ENCODE peak calls at places on chromosome 4, in four cellular contexts. W is nephron progenitor cell, F is hepatocyte, N is BJ. M is an unnamed sample.

GRCh38 chr4:7366958-7367353 is 67.8 kb downstream of the PSAPL1 start:
- DNase-seq in W (no peak), F (no peak), N (no peak), M (no peak)

GRCh38 chr4:142036795-142037583 is 400.6 kb downstream of the IL15 start:
- DNase-seq in W (no peak), F (no peak), N (no peak), M (no peak)

GRCh38 chr4:2570551-2571222 is 34.2 kb downstream of the FAM193A start:
- DNase-seq in W (no peak), F (no peak), N (no peak), M (no peak)

GRCh38 chr4:4418676-4419370 is 31.9 kb downstream of the NSG1 start:
- DNase-seq in W (no peak), F (no peak), N (no peak), M (no peak)

GRCh38 chr4:87086143-87086805 is 134.1 kb downstream of the KLHL8 start:
- DNase-seq in W (no peak), F (no peak), N (no peak), M (no peak)

GRCh38 chr4:15907430-15907829 is 31.1 kb downstream of the FGFBP1 start:
- DNase-seq in W (no peak), F (no peak), N (no peak), M (no peak)

GRCh38 chr4:4991541-4992099 is 27.6 kb downstream of the CYTL1 start:
- DNase-seq in W (no peak), F (no peak), N (no peak), M (no peak)

GRCh38 chr4:3017504-3017903 is 54.1 kb downstream of the GRK4 start:
- DNase-seq in W (no peak), F (no peak), N (no peak), M (no peak)

GRCh38 chr4:4651811-4652609 is 110.2 kb upstream of the STX18 start:
- DNase-seq in W (no peak), F (no peak), N (no peak), M (no peak)

GRCh38 chr4:13670456-13671150 is 43.1 kb upstream of the BOD1L1 start:
- DNase-seq in W (no peak), F (no peak), N (no peak), M (peak)

GRCh38 chr4:151854731-151855130 is 93.9 kb upstream of the GATB start:
- DNase-seq in W (no peak), F (no peak), N (peak), M (no peak)

GRCh38 chr4:53459548-53459947 is 82.1 kb downstream of the FIP1L1 start:
- DNase-seq in W (no peak), F (peak), N (no peak), M (no peak)

GRCh38 chr4:96845798-96846197 is 1005.9 kb downstream of the PDHA2 start:
- DNase-seq in W (no peak), F (no peak), N (no peak), M (no peak)

GRCh38 chr4:158782539-158783360 is 13.9 kb downstream of the FNIP2 start:
- DNase-seq in W (no peak), F (peak), N (no peak), M (peak)

GRCh38 chr4:95889662-95890061 is 49.8 kb downstream of the PDHA2 start:
- DNase-seq in W (peak), F (peak), N (no peak), M (peak)

GRCh38 chr4:38279650-38280322 is 319.6 kb downstream of the PTTG2 start:
- DNase-seq in W (no peak), F (peak), N (no peak), M (no peak)

DNA sequence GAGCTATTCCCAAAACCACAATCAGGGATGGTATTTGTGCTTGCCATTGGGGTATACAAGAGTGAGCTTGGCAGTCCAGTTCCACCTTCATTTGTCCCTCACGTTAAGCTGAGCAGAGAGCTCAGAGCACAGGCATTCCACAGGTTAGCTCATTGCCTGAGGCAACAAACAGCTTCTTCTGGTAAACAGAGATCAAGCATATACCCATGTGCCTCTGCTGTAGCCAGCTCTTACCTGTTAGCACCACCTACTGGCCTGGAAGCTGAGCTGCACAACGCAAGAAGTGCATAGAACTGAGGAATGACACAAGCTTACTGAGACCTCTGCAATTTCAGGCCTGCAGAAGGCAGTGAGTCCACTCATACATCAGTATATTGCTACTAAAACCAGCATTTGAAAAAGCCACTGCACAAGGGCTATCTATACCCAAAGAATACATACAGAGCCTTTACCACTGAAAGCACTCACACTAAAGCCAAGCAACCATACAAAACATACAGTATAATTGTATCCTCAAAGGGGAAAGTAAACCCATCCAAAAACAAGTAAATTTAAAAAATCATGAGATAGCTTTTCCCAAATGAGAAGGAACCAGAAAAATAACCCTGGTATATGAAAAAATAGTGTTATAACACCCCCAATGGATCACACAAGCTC is 258.3 kb upstream of the GABRA2 start:
- DNase-seq in W (peak), F (peak), N (no peak), M (peak)
- TF ChIP-seq CTCF in W (peak), F (peak), N (no peak), M (peak)

GRCh38 chr4:20301161-20301560 is 49.5 kb downstream of the SLIT2 start:
- DNase-seq in W (no peak), F (no peak), N (no peak), M (no peak)

GRCh38 chr4:20311863-20312262 is 60.2 kb downstream of the SLIT2 start:
- DNase-seq in W (no peak), F (no peak), N (peak), M (no peak)

DNA sequence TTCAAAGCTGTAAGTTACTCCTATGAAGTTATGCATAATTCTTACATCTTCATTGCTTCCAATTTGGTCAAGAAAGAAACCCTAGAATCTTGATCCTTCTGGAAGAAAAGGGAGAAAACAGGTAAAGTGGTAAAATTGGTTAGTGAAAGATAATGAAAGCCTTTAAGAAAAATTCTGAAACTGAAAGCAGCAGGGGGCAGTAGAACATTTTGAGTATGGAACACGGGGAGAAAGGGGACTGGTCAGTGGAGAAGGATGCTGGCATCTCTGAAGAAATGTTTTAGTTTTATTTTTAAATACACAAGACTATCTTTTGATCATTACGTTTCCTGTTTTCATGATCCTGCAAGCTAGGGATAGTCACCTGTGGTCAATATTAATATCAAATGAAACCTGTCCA is 54.3 kb downstream of the SLIT2 start:
- DNase-seq in W (no peak), F (peak), N (no peak), M (no peak)
- TF ChIP-seq CTCF in W (no peak), F (peak), N (peak), M (peak)

GRCh38 chr4:129751646-129752045 is 655.7 kb downstream of the C4orf33 start:
- DNase-seq in W (no peak), F (no peak), N (no peak), M (no peak)

DNA sequence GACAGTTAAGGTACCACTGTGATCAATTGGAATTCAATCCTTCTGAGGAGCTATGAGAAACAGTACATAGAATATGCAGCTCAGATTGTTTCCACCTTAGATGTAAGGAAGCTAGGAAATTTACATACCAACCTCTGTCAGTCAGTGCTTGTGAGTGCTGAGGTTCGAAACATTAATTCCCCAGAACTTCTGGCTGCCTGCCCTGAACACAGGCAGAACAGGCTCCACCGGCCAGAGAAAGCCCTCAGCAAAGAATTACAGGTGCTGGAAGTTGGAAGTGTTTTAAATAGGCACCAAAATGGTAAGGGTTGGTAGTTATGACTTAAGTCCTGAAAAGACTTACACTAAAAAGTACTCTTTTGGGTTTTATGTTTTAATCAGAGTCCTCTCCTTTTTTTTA is 651.8 kb downstream of the C4orf33 start:
- DNase-seq in W (no peak), F (peak), N (no peak), M (peak)
- TF ChIP-seq CTCF in W (no peak), F (no peak), N (no peak), M (no peak)

GRCh38 chr4:132592340-132592739 is 556.8 kb upstream of the PCDH10 start:
- DNase-seq in W (no peak), F (no peak), N (no peak), M (no peak)
- TF ChIP-seq CTCF in W (no peak), F (no peak), N (no peak), M (peak)

GRCh38 chr4:932713-933070 is 432 bp downstream of the TMEM175 start:
- DNase-seq in W (peak), F (no peak), N (no peak), M (no peak)
- TF ChIP-seq CTCF in W (no peak), F (peak), N (no peak), M (peak)